ENCODE peak calls at places on chromosomes 1 and 21, in five cellular contexts. One of them, this sample, is unnamed.

GRCh38 chr1:11227106-11228077 is 35.0 kb downstream of the MTOR start:
- DNase-seq in A549: no peak
- DNase-seq in kidney: no peak
- DNase-seq in GM23338: no peak
- DNase-seq in hippocampal formation: no peak
- DNase-seq in this sample: no peak

GRCh38 chr1:6922096-6922931 is 137.1 kb downstream of the CAMTA1 start:
- DNase-seq in A549: no peak
- DNase-seq in kidney: no peak
- DNase-seq in GM23338: no peak
- DNase-seq in hippocampal formation: peak
- DNase-seq in this sample: no peak

GRCh38 chr1:213649373-213649772 is 338.4 kb upstream of the PROX1 start:
- DNase-seq in A549: no peak
- DNase-seq in kidney: no peak
- DNase-seq in GM23338: no peak
- DNase-seq in hippocampal formation: no peak
- DNase-seq in this sample: no peak

GRCh38 chr21:26781331-26781730 is 63.9 kb downstream of the ADAMTS1 start:
- DNase-seq in A549: no peak
- DNase-seq in kidney: no peak
- DNase-seq in GM23338: no peak
- DNase-seq in hippocampal formation: no peak
- DNase-seq in this sample: no peak

GRCh38 chr1:156666862-156667609 is 10.2 kb downstream of the NES start:
- DNase-seq in A549: no peak
- DNase-seq in kidney: no peak
- DNase-seq in GM23338: no peak
- DNase-seq in hippocampal formation: no peak
- DNase-seq in this sample: no peak

GRCh38 chr21:26557106-26557505 is 16.0 kb downstream of the CYYR1 start:
- DNase-seq in A549: no peak
- DNase-seq in kidney: no peak
- DNase-seq in GM23338: no peak
- DNase-seq in hippocampal formation: no peak
- DNase-seq in this sample: no peak

GRCh38 chr1:156992215-156992614 is 53.3 kb downstream of the ARHGEF11 start:
- DNase-seq in A549: no peak
- DNase-seq in kidney: no peak
- DNase-seq in GM23338: no peak
- DNase-seq in hippocampal formation: no peak
- DNase-seq in this sample: no peak

GRCh38 chr1:41862411-41863221 is 56.1 kb downstream of the HIVEP3 start:
- DNase-seq in A549: peak
- DNase-seq in kidney: no peak
- DNase-seq in GM23338: no peak
- DNase-seq in hippocampal formation: peak
- DNase-seq in this sample: no peak

GRCh38 chr1:39576016-39576657 is 453 bp downstream of the PABPC4 start:
- DNase-seq in A549: no peak
- DNase-seq in kidney: peak
- DNase-seq in GM23338: peak
- DNase-seq in hippocampal formation: no peak
- DNase-seq in this sample: peak

GRCh38 chr21:19853061-19853460 is 1145.1 kb upstream of the NCAM2 start:
- DNase-seq in A549: no peak
- DNase-seq in kidney: peak
- DNase-seq in GM23338: no peak
- DNase-seq in hippocampal formation: no peak
- DNase-seq in this sample: no peak

GRCh38 chr21:35528109-35529042 is 479.3 kb upstream of the RUNX1 start:
- DNase-seq in A549: no peak
- DNase-seq in kidney: peak
- DNase-seq in GM23338: no peak
- DNase-seq in hippocampal formation: no peak
- DNase-seq in this sample: peak

GRCh38 chr1:150320667-150320978 is 710 bp upstream of the PRPF3 start:
- DNase-seq in A549: no peak
- DNase-seq in kidney: no peak
- DNase-seq in GM23338: no peak
- DNase-seq in hippocampal formation: no peak
- DNase-seq in this sample: no peak

GRCh38 chr1:241605146-241605805 is 34.9 kb downstream of the CHML start:
- DNase-seq in A549: peak
- DNase-seq in kidney: no peak
- DNase-seq in GM23338: peak
- DNase-seq in hippocampal formation: no peak
- DNase-seq in this sample: no peak

GRCh38 chr1:235079443-235079967 is 49.1 kb downstream of the TOMM20 start:
- DNase-seq in A549: peak
- DNase-seq in kidney: peak
- DNase-seq in GM23338: no peak
- DNase-seq in hippocampal formation: no peak
- DNase-seq in this sample: no peak

GRCh38 chr1:86110451-86111129 is 46.0 kb downstream of the COL24A1 start:
- DNase-seq in A549: no peak
- DNase-seq in kidney: peak
- DNase-seq in GM23338: no peak
- DNase-seq in hippocampal formation: no peak
- DNase-seq in this sample: no peak

GRCh38 chr1:172630060-172630818 is 28.7 kb upstream of the FASLG start:
- DNase-seq in A549: peak
- DNase-seq in kidney: no peak
- DNase-seq in GM23338: no peak
- DNase-seq in hippocampal formation: no peak
- DNase-seq in this sample: no peak

GRCh38 chr1:1332774-1333480 is 1.8 kb downstream of the TAS1R3 start:
- DNase-seq in A549: no peak
- DNase-seq in kidney: no peak
- DNase-seq in GM23338: no peak
- DNase-seq in hippocampal formation: no peak
- DNase-seq in this sample: no peak

GRCh38 chr1:203776636-203777035 is 11.7 kb downstream of the LAX1 start:
- DNase-seq in A549: peak
- DNase-seq in kidney: no peak
- DNase-seq in GM23338: no peak
- DNase-seq in hippocampal formation: peak
- DNase-seq in this sample: no peak